ENCODE peak calls at places on chromosomes 16 and 17, in five cellular contexts. One of them, this sample, is unnamed.

GRCh38 chr17:82866521-82867214 is 26.8 kb upstream of the ZNF750 start:
- DNase-seq in BE2C: peak
- DNase-seq in ELR: peak
- DNase-seq in A549: no peak
- DNase-seq in putamen: no peak
- DNase-seq in this sample: no peak

GRCh38 chr16:4391635-4392381 is 20.2 kb downstream of the VASN start:
- DNase-seq in A549: no peak
- DNase-seq in ELR: no peak
- DNase-seq in BE2C: peak
- DNase-seq in putamen: no peak
- DNase-seq in this sample: no peak

GRCh38 chr17:77882481-77883212 is 75.9 kb upstream of the TNRC6C start:
- DNase-seq in A549: no peak
- DNase-seq in BE2C: peak
- DNase-seq in ELR: peak
- DNase-seq in putamen: peak
- DNase-seq in this sample: no peak

GRCh38 chr17:55023626-55024025 is 55.1 kb downstream of the STXBP4 start:
- DNase-seq in putamen: no peak
- DNase-seq in A549: no peak
- DNase-seq in BE2C: no peak
- DNase-seq in ELR: peak
- DNase-seq in this sample: no peak

GRCh38 chr17:78935419-78936323 is 10.5 kb upstream of the TIMP2 start:
- DNase-seq in A549: peak
- DNase-seq in ELR: peak
- DNase-seq in putamen: no peak
- DNase-seq in BE2C: peak
- DNase-seq in this sample: no peak

GRCh38 chr16:74923766-74924460 is 61.0 kb downstream of the WDR59 start:
- DNase-seq in A549: no peak
- DNase-seq in putamen: no peak
- DNase-seq in BE2C: no peak
- DNase-seq in ELR: no peak
- DNase-seq in this sample: no peak

GRCh38 chr17:44187131-44187899 is 543 bp downstream of the TMUB2 start:
- DNase-seq in putamen: no peak
- DNase-seq in BE2C: no peak
- DNase-seq in A549: no peak
- DNase-seq in ELR: peak
- DNase-seq in this sample: no peak

GRCh38 chr17:31678431-31678830 is 180.6 kb downstream of the COPRS start:
- DNase-seq in putamen: no peak
- DNase-seq in ELR: peak
- DNase-seq in BE2C: no peak
- DNase-seq in A549: no peak
- DNase-seq in this sample: peak

GRCh38 chr16:8374586-8374985 is 215.7 kb downstream of the TMEM114 start:
- DNase-seq in ELR: no peak
- DNase-seq in A549: no peak
- DNase-seq in putamen: no peak
- DNase-seq in BE2C: no peak
- DNase-seq in this sample: no peak

GRCh38 chr16:30527635-30528178 is 1.3 kb upstream of the ZNF768 start:
- DNase-seq in ELR: no peak
- DNase-seq in BE2C: no peak
- DNase-seq in putamen: no peak
- DNase-seq in A549: no peak
- DNase-seq in this sample: peak

GRCh38 chr17:45432405-45433113 is at the start of gene ARHGAP27:
- DNase-seq in putamen: no peak
- DNase-seq in BE2C: no peak
- DNase-seq in ELR: peak
- DNase-seq in A549: no peak
- DNase-seq in this sample: peak

GRCh38 chr16:79366635-79367034 is 233.9 kb downstream of the MAF start:
- DNase-seq in A549: no peak
- DNase-seq in putamen: no peak
- DNase-seq in ELR: no peak
- DNase-seq in BE2C: no peak
- DNase-seq in this sample: no peak

GRCh38 chr16:57807252-57807967 is 5.1 kb upstream of the KIFC3 start:
- DNase-seq in BE2C: no peak
- DNase-seq in ELR: peak
- DNase-seq in putamen: no peak
- DNase-seq in A549: peak
- DNase-seq in this sample: peak

GRCh38 chr17:77879896-77880280 is 78.6 kb upstream of the TNRC6C start:
- DNase-seq in A549: no peak
- DNase-seq in ELR: no peak
- DNase-seq in BE2C: no peak
- DNase-seq in putamen: no peak
- DNase-seq in this sample: no peak

GRCh38 chr17:39753514-39754160 is 15.9 kb downstream of the GRB7 start:
- DNase-seq in ELR: peak
- DNase-seq in A549: no peak
- DNase-seq in BE2C: peak
- DNase-seq in putamen: peak
- DNase-seq in this sample: peak

GRCh38 chr17:71338396-71338795 is 782.4 kb upstream of the SOX9 start:
- DNase-seq in putamen: peak
- DNase-seq in A549: peak
- DNase-seq in BE2C: no peak
- DNase-seq in ELR: peak
- DNase-seq in this sample: no peak

GRCh38 chr17:56486732-56487131 is 106.8 kb upstream of the NOG start:
- DNase-seq in BE2C: no peak
- DNase-seq in A549: no peak
- DNase-seq in putamen: no peak
- DNase-seq in ELR: no peak
- DNase-seq in this sample: no peak

GRCh38 chr16:67529639-67530012 is 997 bp downstream of the RIPOR1 start:
- DNase-seq in A549: no peak
- DNase-seq in putamen: no peak
- DNase-seq in ELR: peak
- DNase-seq in BE2C: no peak
- DNase-seq in this sample: no peak

GRCh38 chr17:32487460-32488176 is 825 bp downstream of the CDK5R1 start:
- DNase-seq in BE2C: peak
- DNase-seq in ELR: peak
- DNase-seq in A549: no peak
- DNase-seq in putamen: peak
- DNase-seq in this sample: no peak

GRCh38 chr16:56370185-56370584 is 55.2 kb downstream of the AMFR start:
- DNase-seq in A549: no peak
- DNase-seq in BE2C: no peak
- DNase-seq in ELR: no peak
- DNase-seq in putamen: no peak
- DNase-seq in this sample: no peak

This sample was measured in PC-9.